ENCODE peak calls at places on chromosomes 3 and 15, in seven cellular contexts. C is small intestine; K is body of pancreas; L is psoas muscle; Z is CD4-positive, alpha-beta memory T cell; P is suprapubic skin; G is SJSA1. N is an unnamed sample. For H3K36me3 and H3K27me3, the result is how much of the 10 kb centered on the place peaks cover.

GRCh38 chr3:120487079-120487693 is 36.4 kb upstream of the FSTL1 start:
- DNase-seq in C (no peak), K (no peak), L (no peak), Z (no peak), P (no peak), G (no peak), N (no peak)

GRCh38 chr15:60901647-60902046 is 327.5 kb downstream of the RORA start:
- DNase-seq in C (no peak), K (no peak), L (no peak), Z (no peak), P (no peak), G (no peak), N (no peak)

GRCh38 chr3:30356901-30357753 is 249.3 kb upstream of the TGFBR2 start:
- DNase-seq in C (no peak), K (no peak), L (no peak), Z (no peak), P (no peak), G (no peak), N (no peak)

GRCh38 chr3:67809370-67809935 is 155.0 kb upstream of the SUCLG2 start:
- DNase-seq in C (no peak), K (no peak), L (no peak), Z (no peak), P (no peak), G (no peak), N (peak)

GRCh38 chr15:69215636-69216035 is 55.2 kb downstream of the GLCE start:
- DNase-seq in C (no peak), K (no peak), L (no peak), Z (no peak), P (no peak), G (no peak), N (no peak)

GRCh38 chr3:195182470-195182795 is 88.5 kb downstream of the XXYLT1 start:
- DNase-seq in C (no peak), K (no peak), L (no peak), Z (no peak), P (no peak), G (no peak), N (no peak)

GRCh38 chr3:52085883-52086282 is 29.5 kb upstream of the DUSP7 start:
- DNase-seq in C (no peak), K (no peak), L (peak), Z (no peak), P (no peak), G (no peak), N (peak)

GRCh38 chr15:76056931-76057330 is 2.9 kb upstream of the TMEM266 start:
- DNase-seq in C (no peak), K (no peak), L (no peak), Z (no peak), P (no peak), G (no peak), N (no peak)

GRCh38 chr3:107184375-107184774 is 192.9 kb upstream of the CCDC54 start:
- DNase-seq in C (no peak), K (no peak), L (no peak), Z (no peak), P (no peak), G (no peak), N (no peak)

GRCh38 chr3:112623717-112624116 is 17.2 kb downstream of the CCDC80 start:
- DNase-seq in C (no peak), K (no peak), L (no peak), Z (no peak), P (no peak), G (no peak), N (no peak)

GRCh38 chr3:24086597-24087369 is 141.7 kb downstream of the NR1D2 start:
- DNase-seq in C (no peak), K (no peak), L (no peak), Z (no peak), P (no peak), G (no peak), N (no peak)

GRCh38 chr3:16482770-16483531 is 30.5 kb downstream of the RFTN1 start:
- DNase-seq in C (peak), K (no peak), L (peak), Z (no peak), P (no peak), G (peak), N (peak)

GRCh38 chr3:56119575-56120349 is 348.5 kb downstream of the ERC2 start:
- DNase-seq in C (no peak), K (no peak), L (peak), Z (no peak), P (peak), G (no peak), N (no peak)

GRCh38 chr15:90296996-90297395 is 31.5 kb downstream of the NGRN start:
- DNase-seq in C (no peak), K (no peak), L (no peak), Z (no peak), P (no peak), G (no peak), N (no peak)

GRCh38 chr3:178706411-178706810 is 170.2 kb downstream of the KCNMB2 start:
- DNase-seq in C (no peak), K (no peak), L (no peak), Z (no peak), P (no peak), G (no peak), N (no peak)

GRCh38 chr15:72078887-72079286 is 39.1 kb downstream of the MYO9A start:
- DNase-seq in C (peak), K (no peak), L (no peak), Z (no peak), P (no peak), G (no peak), N (no peak)

GRCh38 chr3:49119439-49119838 is 1.2 kb downstream of the USP19 start:
- DNase-seq in C (no peak), K (no peak), L (peak), Z (no peak), P (no peak), G (no peak), N (no peak)

GRCh38 chr3:71056327-71056726 is 527.2 kb downstream of the FOXP1 start:
- DNase-seq in C (no peak), K (no peak), L (no peak), Z (no peak), P (no peak), G (no peak), N (no peak)

GRCh38 chr3:66433522-66433782 is 67.4 kb downstream of the LRIG1 start:
- DNase-seq in C (no peak), K (no peak), L (no peak), Z (no peak), P (no peak), G (no peak), N (no peak)

GRCh38 chr15:48300038-48300437 is 31.2 kb upstream of the DUT start:
- DNase-seq in C (no peak), K (no peak), L (no peak), Z (no peak), P (no peak), G (no peak), N (no peak)

GRCh38 chr15:75138016-75138999 is 63.4 kb upstream of the C15orf39 start:
- DNase-seq in C (no peak), K (no peak), L (no peak), Z (no peak), P (no peak), G (peak), N (no peak)

GRCh38 chr15:93103823-93104222 is 14.8 kb upstream of the RGMA start:
- DNase-seq in C (no peak), K (no peak), L (no peak), Z (no peak), P (no peak), G (no peak), N (no peak)

DNA sequence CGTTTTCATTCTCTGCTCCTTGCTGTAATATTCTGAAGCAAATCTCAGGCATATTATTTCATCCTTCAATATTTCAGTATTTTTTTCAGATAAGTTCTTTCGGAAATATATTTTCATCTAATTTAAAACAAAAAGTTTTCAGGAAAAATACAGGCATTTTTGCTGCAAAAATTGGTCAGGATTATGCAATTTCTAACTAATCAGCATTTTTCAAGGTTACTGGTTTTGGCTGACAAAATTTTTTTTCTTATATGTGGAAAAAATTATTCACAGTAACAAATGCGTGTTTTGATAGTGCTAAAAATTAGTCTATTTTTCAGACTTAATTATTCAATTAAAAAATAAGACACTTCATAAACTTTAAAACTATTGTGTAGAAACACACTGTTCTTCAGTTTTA is 31.4 kb downstream of the FNDC3B start:
- DNase-seq in C (no peak), K (no peak), L (no peak), Z (no peak), P (no peak), G (no peak), N (no peak)
- H3K36me3 ChIP-seq in C (under half), K (under half), L (under half), Z (under half), P (under half), G (under half), N (under half)

GRCh38 chr3:43768594-43768993 is 77.9 kb downstream of the ABHD5 start:
- DNase-seq in C (no peak), K (no peak), L (peak), Z (no peak), P (peak), G (no peak), N (no peak)
- H3K4me3 ChIP-seq in C (no peak), K (no peak), L (no peak), Z (no peak), P (no peak), G (no peak), N (no peak)

GRCh38 chr15:25245801-25246622 is 192.8 kb downstream of the UBE3A start:
- DNase-seq in C (no peak), K (peak), L (peak), Z (no peak), P (no peak), G (peak), N (no peak)
- H3K27me3 ChIP-seq in C (under half), K (under half), L (under half), Z (under half), P (under half), G (under half), N (under half)

DNA sequence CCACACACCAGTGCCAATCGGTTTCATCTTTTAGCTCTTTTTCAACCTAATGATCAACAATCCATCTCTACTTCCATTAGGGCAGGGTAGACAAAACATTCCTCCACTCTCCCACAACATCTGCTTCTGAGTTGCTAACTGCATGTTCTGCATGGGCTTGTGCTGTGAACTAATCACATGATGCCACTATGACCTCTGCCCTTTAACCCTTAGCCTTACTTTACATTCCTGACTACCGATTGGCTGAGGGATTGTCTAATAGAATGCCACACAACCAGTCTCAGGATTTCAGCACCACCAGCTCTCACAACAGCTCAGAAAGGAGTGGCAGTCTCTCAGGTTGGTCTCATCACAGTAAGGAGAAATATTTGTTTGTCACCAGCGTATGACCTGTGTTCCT is 562.8 kb downstream of the ROBO2 start:
- DNase-seq in C (no peak), K (no peak), L (no peak), Z (no peak), P (no peak), G (no peak), N (no peak)
- H3K36me3 ChIP-seq in C (under half), K (under half), L (under half), Z (under half), P (under half), G (under half), N (under half)

GRCh38 chr15:37636736-37637135 is 297.7 kb upstream of the TMCO5A start:
- DNase-seq in C (no peak), K (no peak), L (no peak), Z (no peak), P (no peak), G (no peak), N (no peak)

GRCh38 chr15:37638139-37638538 is 296.3 kb upstream of the TMCO5A start:
- DNase-seq in C (no peak), K (no peak), L (no peak), Z (no peak), P (no peak), G (no peak), N (no peak)
- H3K4me3 ChIP-seq in C (no peak), K (no peak), L (no peak), Z (no peak), P (no peak), G (no peak), N (no peak)

GRCh38 chr15:63503739-63504246 is 600 bp upstream of the USP3 start:
- DNase-seq in C (peak), K (peak), L (peak), Z (peak), P (no peak), G (peak), N (peak)

GRCh38 chr15:63505842-63506222 is 1.4 kb downstream of the USP3 start:
- DNase-seq in C (no peak), K (no peak), L (no peak), Z (no peak), P (no peak), G (no peak), N (no peak)

GRCh38 chr15:63506537-63507035 is 2.2 kb downstream of the USP3 start:
- DNase-seq in C (peak), K (no peak), L (no peak), Z (peak), P (no peak), G (no peak), N (no peak)

GRCh38 chr15:63504247-63504978 is at the start of gene USP3:
- DNase-seq in C (peak), K (peak), L (peak), Z (peak), P (peak), G (peak), N (peak)

DNA sequence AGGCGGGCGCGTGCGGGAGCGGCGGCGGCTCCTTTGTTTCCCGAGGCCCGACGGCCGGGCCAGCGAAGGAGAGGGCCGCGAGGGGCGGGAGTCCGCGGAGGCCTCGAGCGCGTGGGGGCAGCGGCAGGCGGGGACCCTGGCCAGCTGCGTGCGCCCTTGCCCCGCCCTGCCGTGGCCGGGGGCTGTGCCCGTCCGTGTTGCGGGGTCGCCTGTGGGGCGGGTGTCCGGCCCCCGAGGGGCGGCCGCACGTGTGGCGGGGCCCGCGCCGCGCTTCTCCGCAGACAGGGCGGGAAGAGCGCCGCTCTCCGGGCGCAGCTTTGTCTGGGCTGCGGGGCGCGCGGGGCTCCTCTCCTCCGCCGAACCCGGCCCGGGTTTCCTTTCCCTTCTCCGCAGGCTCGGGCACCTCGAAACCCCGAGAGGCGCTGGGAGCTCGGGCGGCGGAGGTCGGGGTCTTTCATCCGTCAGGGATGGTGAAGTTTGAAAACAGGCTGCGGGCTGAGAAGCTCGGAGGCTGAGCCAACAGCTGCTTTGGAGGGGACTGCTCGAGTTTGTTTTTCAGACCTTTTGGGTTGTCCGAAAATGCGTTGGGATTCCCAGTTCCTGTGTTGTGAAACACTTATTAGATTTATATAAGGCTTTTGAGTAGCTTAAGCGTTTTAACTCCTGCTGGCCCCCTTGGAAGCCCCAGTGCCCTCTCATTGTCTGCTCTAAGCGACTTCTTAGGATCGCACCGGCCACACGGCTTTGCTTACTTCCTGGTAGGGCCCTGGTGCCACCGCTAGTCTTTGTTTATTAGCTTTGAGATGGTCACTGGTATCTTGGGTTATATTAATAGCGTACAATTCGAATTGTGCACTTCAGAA is 817 bp downstream of the USP3 start:
- DNase-seq in C (peak), K (peak), L (peak), Z (peak), P (peak), G (peak), N (peak)
- H3K27me3 ChIP-seq in C (under half), K (under half), L (under half), Z (under half), P (under half), G (under half), N (half or more)

GRCh38 chr3:4793311-4793710 is 185.9 kb upstream of the BHLHE40 start:
- DNase-seq in C (no peak), K (no peak), L (no peak), Z (no peak), P (no peak), G (no peak), N (no peak)
- H3K36me3 ChIP-seq in C (under half), K (under half), L (under half), Z (under half), P (under half), G (under half), N (under half)

GRCh38 chr3:115448856-115449255 is 174.5 kb upstream of the GAP43 start:
- DNase-seq in C (no peak), K (no peak), L (no peak), Z (no peak), P (no peak), G (no peak), N (no peak)
- H3K4me3 ChIP-seq in C (no peak), K (no peak), L (no peak), Z (no peak), P (no peak), G (no peak), N (no peak)

N was measured in H7.